ENCODE peak calls at places on chromosomes 13 and 19, in six cellular contexts. O, W, J, G, R and N are unnamed samples.

GRCh38 chr19:54489341-54489740 is 13.3 kb upstream of the LAIR2 start:
- DNase-seq in O (no peak), W (no peak), J (no peak), G (no peak), R (no peak), N (no peak)

GRCh38 chr13:109720758-109721184 is 65.6 kb downstream of the IRS2 start:
- DNase-seq in O (no peak), W (no peak), J (no peak), G (no peak), R (no peak), N (no peak)

GRCh38 chr13:112943309-112944125 is 25.5 kb upstream of the MCF2L start:
- DNase-seq in O (no peak), W (no peak), J (peak; percentile 4), G (peak; percentile 22), R (peak; percentile 9), N (peak; percentile 57)

GRCh38 chr13:97798171-97798821 is 155.2 kb upstream of the IPO5 start:
- DNase-seq in O (no peak), W (no peak), J (no peak), G (no peak), R (no peak), N (no peak)

GRCh38 chr13:99376924-99377323 is 69.7 kb upstream of the GPR183 start:
- DNase-seq in O (no peak), W (peak; percentile 69), J (no peak), G (no peak), R (no peak), N (no peak)

GRCh38 chr19:1206733-1207301 is 1.2 kb downstream of the STK11 start:
- DNase-seq in O (no peak), W (no peak), J (no peak), G (no peak), R (no peak), N (no peak)

GRCh38 chr13:114283581-114283980 is 2.2 kb downstream of the UPF3A start:
- DNase-seq in O (no peak), W (no peak), J (peak; percentile 23), G (no peak), R (no peak), N (no peak)

GRCh38 chr13:104984296-104984818 is 1551.1 kb downstream of the EFNB2 start:
- DNase-seq in O (peak; percentile 1), W (no peak), J (peak; percentile 12), G (no peak), R (no peak), N (peak; percentile 7)

GRCh38 chr19:58479736-58480480 is 3.8 kb downstream of the ZNF446 start:
- DNase-seq in O (no peak), W (no peak), J (no peak), G (no peak), R (no peak), N (no peak)
- TF ChIP-seq CTCF in O (no peak), W (no peak), J (no peak), G (no peak), R (no peak), N (no peak)

GRCh38 chr19:38839816-38840582 is 8.4 kb upstream of the ECH1 start:
- DNase-seq in O (no peak), W (no peak), J (peak; percentile 40), G (no peak), R (no peak), N (no peak)

GRCh38 chr19:38837656-38838121 is 6.1 kb upstream of the ECH1 start:
- DNase-seq in O (no peak), W (no peak), J (peak; percentile 35), G (no peak), R (peak; percentile 51), N (no peak)

GRCh38 chr19:38838208-38838985 is 6.8 kb upstream of the ECH1 start:
- DNase-seq in O (no peak), W (no peak), J (no peak), G (peak; percentile 62), R (peak; percentile 88), N (no peak)

GRCh38 chr19:38840583-38840968 is 9.0 kb upstream of the ECH1 start:
- DNase-seq in O (no peak), W (no peak), J (no peak), G (no peak), R (no peak), N (no peak)

DNA sequence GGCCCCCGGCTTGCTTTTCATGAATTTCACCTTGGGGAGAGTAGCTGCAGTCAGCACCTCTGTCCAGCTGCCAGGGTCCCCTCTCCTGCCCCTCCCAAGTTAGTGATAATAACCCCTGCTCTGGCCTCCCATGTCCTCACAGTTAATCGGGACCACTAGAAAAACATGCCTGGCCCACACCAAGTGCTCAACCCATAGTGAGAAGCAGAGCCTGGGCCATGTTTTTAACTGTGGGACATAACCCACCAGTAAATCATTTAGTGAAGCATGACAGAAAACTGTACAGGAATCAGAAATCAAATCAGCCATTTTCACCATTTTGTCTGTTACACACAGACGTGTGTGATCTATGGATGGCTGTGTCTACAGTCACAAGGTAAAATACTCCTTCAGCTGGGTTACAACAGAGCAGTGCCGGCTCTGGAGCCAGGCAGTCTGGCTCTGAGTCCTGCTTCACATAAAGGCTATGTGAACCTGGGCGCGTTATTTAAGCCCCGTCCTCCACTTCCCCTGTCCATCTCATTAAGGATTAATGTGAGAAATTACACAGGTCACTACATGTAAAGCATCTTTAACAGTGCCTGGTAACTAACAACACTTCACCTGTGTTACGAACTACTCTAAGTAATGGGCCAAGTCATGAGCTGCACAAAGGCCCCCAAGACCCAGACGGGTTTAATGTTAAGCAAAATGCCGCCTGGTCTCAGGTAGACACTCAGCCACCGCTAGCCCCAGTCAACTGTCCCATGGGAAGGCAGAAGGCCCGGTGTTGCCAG is 7.6 kb upstream of the ECH1 start:
- DNase-seq in O (no peak), W (no peak), J (no peak), G (no peak), R (no peak), N (no peak)
- TF ChIP-seq CTCF in O (no peak), W (no peak), J (no peak), G (no peak), R (no peak), N (no peak)

GRCh38 chr13:94173312-94173854 is 306.1 kb downstream of the DCT start:
- DNase-seq in O (no peak), W (no peak), J (peak; percentile 86), G (no peak), R (no peak), N (no peak)
- TF ChIP-seq CTCF in O (no peak), W (peak; percentile 40), J (peak; percentile 41), G (no peak), R (no peak), N (no peak)

DNA sequence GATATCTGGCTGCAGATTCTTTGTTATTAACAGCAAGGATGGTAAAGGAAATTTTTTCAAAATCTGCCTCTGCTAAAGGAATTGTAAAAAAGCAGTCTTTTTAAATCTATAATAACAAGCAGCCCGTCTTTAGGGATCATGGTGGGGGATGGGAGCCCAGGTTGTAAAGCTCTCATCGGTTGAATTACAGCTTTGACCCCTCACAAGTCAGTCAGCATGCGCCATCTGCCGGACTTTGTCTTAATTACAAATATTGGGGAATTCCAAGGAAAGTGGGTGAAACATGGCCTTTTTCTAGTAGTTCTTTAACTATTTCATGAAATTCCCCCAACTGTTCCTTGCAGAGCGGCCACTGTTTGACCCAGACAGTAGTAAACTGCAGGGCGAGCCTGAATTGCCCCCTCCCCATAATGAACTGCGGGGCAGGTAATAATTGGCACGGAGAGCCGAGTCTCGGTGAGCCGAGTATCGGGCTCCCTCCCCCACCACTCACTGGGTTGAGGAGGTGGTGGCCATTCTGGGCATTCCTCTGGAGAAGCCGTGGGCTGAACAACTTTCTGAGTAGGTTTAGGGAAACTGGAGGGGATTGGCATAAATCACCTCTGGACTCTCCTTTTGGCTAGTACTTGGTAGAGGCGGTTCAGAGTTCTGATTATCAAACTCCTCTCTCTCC is 11.6 kb downstream of the ZNF578 start:
- DNase-seq in O (no peak), W (no peak), J (no peak), G (no peak), R (no peak), N (no peak)
- TF ChIP-seq CTCF in O (no peak), W (peak; percentile 28), J (no peak), G (no peak), R (no peak), N (no peak)

DNA sequence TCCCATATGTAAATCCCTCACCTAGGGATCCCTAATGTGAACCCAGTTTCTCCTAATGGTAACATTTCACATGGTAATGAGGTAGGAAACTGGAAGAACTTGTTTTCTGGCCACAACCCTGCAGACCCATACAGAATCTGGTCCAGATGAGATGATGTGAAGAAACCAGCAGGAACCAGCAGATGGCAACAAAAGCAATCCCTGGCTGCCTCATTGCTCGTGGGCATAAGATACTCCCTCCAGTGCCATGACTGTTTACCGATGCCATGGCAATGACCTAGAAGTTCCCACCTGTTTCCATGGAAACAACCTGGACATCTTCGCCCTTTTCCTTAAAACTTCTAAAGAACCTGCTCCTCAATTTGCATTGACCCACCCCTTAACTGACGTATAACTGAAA is 1.4 kb upstream of the CD209 start:
- DNase-seq in O (no peak), W (no peak), J (peak; percentile 7), G (peak; percentile 36), R (peak; percentile 27), N (no peak)
- TF ChIP-seq CTCF in O (no peak), W (no peak), J (no peak), G (no peak), R (no peak), N (no peak)